ENCODE peak calls at places on chromosomes 2 and 18, in four cellular contexts. F is EH; O is caudate nucleus; Y is activated CD8-positive, alpha-beta memory T cell treated with anti-CD3 and anti-CD28 coated beads for 4 hours. B is an unnamed sample.

GRCh38 chr18:3594760-3595241 is 144.8 kb downstream of the TGIF1 start:
- DNase-seq in F (peak; percentile 60), Y (no peak), O (no peak), B (no peak)

GRCh38 chr18:79558196-79559120 is 121.1 kb upstream of the CTDP1 start:
- DNase-seq in O (no peak), F (no peak), Y (no peak), B (no peak)

GRCh38 chr2:144151405-144151804 is 368.5 kb downstream of the ZEB2 start:
- DNase-seq in O (no peak), F (no peak), Y (no peak), B (no peak)

GRCh38 chr2:109644571-109645275 is 30.6 kb downstream of the SOWAHC start:
- DNase-seq in Y (no peak), F (no peak), O (no peak), B (no peak)

GRCh38 chr2:229416116-229416694 is 145.1 kb upstream of the PID1 start:
- DNase-seq in O (no peak), F (peak; percentile 48), Y (no peak), B (no peak)

GRCh38 chr2:119387381-119388129 is 20.8 kb downstream of the DBI start:
- DNase-seq in Y (no peak), O (no peak), F (peak; percentile 52), B (no peak)

GRCh38 chr2:240985881-240986786 is 12.3 kb upstream of the SNED1 start:
- DNase-seq in Y (no peak), O (no peak), F (no peak), B (no peak)

GRCh38 chr2:160703648-160704585 is 210.3 kb upstream of the RBMS1 start:
- DNase-seq in F (peak; percentile 20), Y (no peak), O (no peak), B (no peak)

GRCh38 chr18:46755315-46756171 is 1.3 kb downstream of the ST8SIA5 start:
- DNase-seq in Y (no peak), F (no peak), O (no peak), B (no peak)

GRCh38 chr2:36507408-36507812 is 90.6 kb downstream of the FEZ2 start:
- DNase-seq in Y (no peak), O (no peak), F (peak; percentile 75), B (no peak)

GRCh38 chr2:20371656-20372055 is 21.0 kb upstream of the PUM2 start:
- DNase-seq in O (no peak), Y (no peak), F (peak; percentile 46), B (no peak)